ENCODE peak calls at places on chromosomes 6 and 20, in six cellular contexts. T is occipital lobe, S is RPMI7951, Y is Calu3, C is iris pigment epithelial cell, Q is mesothelial cell of epicardium. O is an unnamed sample.

GRCh38 chr20:51837436-51837835 is 35.1 kb upstream of the SALL4 start:
- DNase-seq in T (no peak), S (no peak), Y (no peak), C (no peak), Q (no peak), O (no peak)

GRCh38 chr6:38753707-38754106 is 38.6 kb downstream of the DNAH8 start:
- DNase-seq in T (no peak), S (no peak), Y (no peak), C (no peak), Q (no peak), O (no peak)

GRCh38 chr20:415820-416322 is 7.8 kb downstream of the RBCK1 start:
- DNase-seq in T (no peak), S (no peak), Y (no peak), C (no peak), Q (no peak), O (no peak)

GRCh38 chr6:160376445-160376844 is 28.3 kb downstream of the SLC22A3 start:
- DNase-seq in T (no peak), S (no peak), Y (no peak), C (no peak), Q (no peak), O (no peak)

GRCh38 chr20:31719644-31720485 is 2.8 kb downstream of the BCL2L1 start:
- DNase-seq in T (no peak), S (peak), Y (peak), C (no peak), Q (no peak), O (no peak)

GRCh38 chr6:132967871-132968270 is 153.5 kb downstream of the RPS12 start:
- DNase-seq in T (no peak), S (no peak), Y (no peak), C (no peak), Q (no peak), O (no peak)

GRCh38 chr6:139605350-139605749 is 230.9 kb upstream of the CITED2 start:
- DNase-seq in T (no peak), S (peak), Y (no peak), C (peak), Q (no peak), O (no peak)

GRCh38 chr6:121839891-121840290 is 404.4 kb downstream of the GJA1 start:
- DNase-seq in T (no peak), S (no peak), Y (no peak), C (no peak), Q (no peak), O (no peak)

GRCh38 chr6:30814137-30815084 is 69.9 kb upstream of the DDR1 start:
- DNase-seq in T (no peak), S (peak), Y (peak), C (peak), Q (no peak), O (no peak)

GRCh38 chr6:74585779-74586178 is 620.1 kb downstream of the COL12A1 start:
- DNase-seq in T (no peak), S (peak), Y (no peak), C (peak), Q (no peak), O (no peak)

GRCh38 chr6:143513410-143513809 is 1.9 kb upstream of the FUCA2 start:
- DNase-seq in T (no peak), S (no peak), Y (peak), C (no peak), Q (no peak), O (peak)

GRCh38 chr6:42777126-42777822 is 4.6 kb upstream of the BICRAL start:
- DNase-seq in T (no peak), S (peak), Y (no peak), C (peak), Q (no peak), O (no peak)

GRCh38 chr6:109687271-109687721 is 3.7 kb downstream of the AK9 start:
- DNase-seq in T (peak), S (peak), Y (peak), C (peak), Q (no peak), O (no peak)

GRCh38 chr20:25272223-25273000 is 24.5 kb downstream of the PYGB start:
- DNase-seq in T (no peak), S (peak), Y (no peak), C (peak), Q (no peak), O (no peak)

GRCh38 chr6:153564803-153565202 is 433.7 kb upstream of the RGS17 start:
- DNase-seq in T (no peak), S (peak), Y (no peak), C (peak), Q (no peak), O (no peak)

GRCh38 chr6:6246539-6246938 is 73.9 kb downstream of the F13A1 start:
- DNase-seq in T (no peak), S (no peak), Y (no peak), C (no peak), Q (no peak), O (no peak)

GRCh38 chr6:3687847-3688246 is 63.7 kb downstream of the PXDC1 start:
- DNase-seq in T (no peak), S (no peak), Y (no peak), C (no peak), Q (no peak), O (no peak)

GRCh38 chr6:109794201-109794926 is 103.3 kb downstream of the FIG4 start:
- DNase-seq in T (no peak), S (peak), Y (no peak), C (peak), Q (no peak), O (no peak)

GRCh38 chr6:9834233-9834632 is 580.6 kb downstream of the TFAP2A start:
- DNase-seq in T (no peak), S (no peak), Y (no peak), C (no peak), Q (no peak), O (no peak)

GRCh38 chr6:143514996-143515760 is 3.7 kb upstream of the FUCA2 start:
- DNase-seq in T (no peak), S (peak), Y (no peak), C (no peak), Q (no peak), O (no peak)

O was measured in CD4-positive, CD25-positive, alpha-beta regulatory T cell.